ENCODE peak calls at places on chromosomes 11 and 22, in seven cellular contexts. K is GF-D8; N is stimulated activated CD4-positive, alpha-beta T cell treated with anti-CD3 and anti-CD28 coated beads, Interleukin-15, amount 100 ng/mL, for 24 hours; F is NCI-H2171; W is coronary artery; J is NCI-H524; V is HL-60. L is an unnamed sample.

GRCh38 chr22:39130892-39131855 is 21.3 kb downstream of the CBX7 start:
- DNase-seq in K (no peak), N (no peak), F (no peak), W (peak), J (no peak), V (no peak), L (no peak)

GRCh38 chr11:14386895-14387480 is 28.0 kb upstream of the RRAS2 start:
- DNase-seq in K (no peak), N (no peak), F (no peak), W (no peak), J (peak), V (no peak), L (peak)

GRCh38 chr11:119493712-119494111 is 70.7 kb upstream of the THY1 start:
- DNase-seq in K (no peak), N (peak), F (no peak), W (no peak), J (no peak), V (peak), L (no peak)

GRCh38 chr11:115623021-115623451 is 118.8 kb upstream of the CADM1 start:
- DNase-seq in K (no peak), N (no peak), F (no peak), W (peak), J (no peak), V (no peak), L (no peak)

GRCh38 chr11:33411751-33412150 is 154.6 kb downstream of the HIPK3 start:
- DNase-seq in K (no peak), N (no peak), F (no peak), W (no peak), J (no peak), V (no peak), L (no peak)

GRCh38 chr11:68843052-68843561 is 1.4 kb upstream of the CPT1A start:
- DNase-seq in K (peak), N (peak), F (no peak), W (no peak), J (no peak), V (peak), L (no peak)

GRCh38 chr11:2261436-2262230 is 8.8 kb downstream of the ASCL2 start:
- DNase-seq in K (no peak), N (no peak), F (no peak), W (no peak), J (no peak), V (no peak), L (no peak)

GRCh38 chr22:46149998-46150549 is at the start of gene PPARA:
- DNase-seq in K (peak), N (peak), F (peak), W (peak), J (peak), V (peak), L (no peak)

GRCh38 chr22:29702025-29702930 is 17.5 kb upstream of the CABP7 start:
- DNase-seq in K (no peak), N (no peak), F (peak), W (no peak), J (peak), V (no peak), L (peak)

GRCh38 chr11:78192911-78193341 is 4.2 kb downstream of the USP35 start:
- DNase-seq in K (no peak), N (no peak), F (no peak), W (no peak), J (no peak), V (peak), L (no peak)

GRCh38 chr22:48284671-48285070 is 1522.2 kb downstream of the TBC1D22A start:
- DNase-seq in K (no peak), N (no peak), F (no peak), W (peak), J (no peak), V (no peak), L (no peak)

GRCh38 chr11:61027141-61027840 is 55.8 kb downstream of the CD6 start:
- DNase-seq in K (no peak), N (peak), F (no peak), W (no peak), J (no peak), V (no peak), L (no peak)

GRCh38 chr11:93519179-93519578 is 24.0 kb downstream of the SMCO4 start:
- DNase-seq in K (no peak), N (no peak), F (no peak), W (no peak), J (peak), V (no peak), L (peak)

GRCh38 chr11:28911829-28912228 is 803.6 kb downstream of the METTL15 start:
- DNase-seq in K (no peak), N (no peak), F (no peak), W (no peak), J (no peak), V (no peak), L (no peak)

GRCh38 chr11:61429346-61429690 is 457 bp downstream of the CPSF7 start:
- DNase-seq in K (peak), N (peak), F (peak), W (peak), J (peak), V (peak), L (no peak)

GRCh38 chr11:96715208-96715607 is 325.4 kb downstream of the JRKL start:
- DNase-seq in K (no peak), N (no peak), F (no peak), W (no peak), J (no peak), V (no peak), L (no peak)

GRCh38 chr11:29816359-29816758 is 200.5 kb downstream of the KCNA4 start:
- DNase-seq in K (no peak), N (no peak), F (no peak), W (no peak), J (no peak), V (no peak), L (no peak)

GRCh38 chr11:116691779-116692178 is 81.0 kb downstream of the BUD13 start:
- DNase-seq in K (no peak), N (peak), F (peak), W (no peak), J (peak), V (peak), L (no peak)

GRCh38 chr11:64081663-64082442 is 46.1 kb downstream of the FLRT1 start:
- DNase-seq in K (no peak), N (no peak), F (no peak), W (no peak), J (no peak), V (no peak), L (no peak)

GRCh38 chr11:79973701-79974626 is 533.1 kb upstream of the TENM4 start:
- DNase-seq in K (no peak), N (no peak), F (no peak), W (no peak), J (no peak), V (no peak), L (no peak)

GRCh38 chr11:122186439-122187080 is 70.5 kb upstream of the BLID start:
- DNase-seq in K (peak), N (no peak), F (no peak), W (no peak), J (no peak), V (peak), L (no peak)

GRCh38 chr11:116366980-116367640 is 405.7 kb downstream of the BUD13 start:
- DNase-seq in K (no peak), N (no peak), F (no peak), W (no peak), J (no peak), V (no peak), L (no peak)

GRCh38 chr11:84117394-84117793 is 831.2 kb upstream of the CCDC90B start:
- DNase-seq in K (no peak), N (no peak), F (no peak), W (no peak), J (no peak), V (no peak), L (no peak)

GRCh38 chr11:11776714-11777113 is 65.1 kb upstream of the USP47 start:
- DNase-seq in K (no peak), N (no peak), F (no peak), W (no peak), J (no peak), V (no peak), L (no peak)

GRCh38 chr11:66950113-66950535 is 8.1 kb downstream of the PC start:
- DNase-seq in K (no peak), N (peak), F (peak), W (peak), J (no peak), V (no peak), L (no peak)

GRCh38 chr11:64649304-64649703 is 58.3 kb downstream of the SLC22A12 start:
- DNase-seq in K (no peak), N (no peak), F (no peak), W (no peak), J (peak), V (peak), L (no peak)

GRCh38 chr11:119055901-119056300 is 1.1 kb downstream of the HYOU1 start:
- DNase-seq in K (peak), N (peak), F (no peak), W (no peak), J (peak), V (peak), L (no peak)

GRCh38 chr11:61869636-61870428 is 21.5 kb downstream of the FADS3 start:
- DNase-seq in K (no peak), N (no peak), F (no peak), W (no peak), J (no peak), V (no peak), L (no peak)

GRCh38 chr11:119223856-119224255 is 17.7 kb downstream of the CBL start:
- DNase-seq in K (no peak), N (no peak), F (no peak), W (no peak), J (no peak), V (no peak), L (no peak)

GRCh38 chr11:130829801-130830562 is 86.3 kb downstream of the SNX19 start:
- DNase-seq in K (no peak), N (no peak), F (no peak), W (no peak), J (peak), V (no peak), L (no peak)